ENCODE peak calls at places on chromosomes 7 and 10, in ten cellular contexts. K, E, Z, F, G, A, X, W, Q and O are unnamed samples.

GRCh38 chr7:124779194-124779593 is 13.6 kb upstream of the GPR37 start:
- DNase-seq in A (no peak), F (no peak), W (no peak), Z (no peak), Q (no peak), K (no peak), X (no peak), G (no peak), E (peak), O (no peak)

GRCh38 chr7:137935849-137936508 is 65.9 kb downstream of the CREB3L2 start:
- DNase-seq in Z (no peak), Q (no peak), X (no peak), G (no peak), F (peak), A (peak), K (no peak), W (no peak), E (no peak), O (no peak)

GRCh38 chr7:143390098-143390772 is 9.1 kb downstream of the ZYX start:
- DNase-seq in F (no peak), G (no peak), E (no peak), K (no peak), Z (no peak), W (no peak), X (no peak), Q (no peak), A (no peak), O (no peak)

GRCh38 chr7:47647213-47647985 is 65.5 kb upstream of the TNS3 start:
- DNase-seq in F (no peak), A (no peak), Q (no peak), X (no peak), E (no peak), G (no peak), K (no peak), Z (no peak), W (peak), O (no peak)

GRCh38 chr7:78587443-78588044 is 789.0 kb downstream of the PHTF2 start:
- DNase-seq in W (no peak), G (no peak), X (no peak), Q (peak), K (no peak), Z (peak), E (peak), A (no peak), F (no peak), O (no peak)

GRCh38 chr10:64134676-64135075 is 613.5 kb downstream of the REEP3 start:
- DNase-seq in E (no peak), Q (no peak), A (no peak), K (no peak), W (no peak), G (no peak), X (no peak), Z (no peak), F (no peak), O (no peak)

GRCh38 chr10:97608991-97609561 is 19.6 kb downstream of the C10orf62 start:
- DNase-seq in Z (no peak), K (no peak), F (no peak), Q (no peak), A (peak), X (no peak), E (peak), W (no peak), G (no peak), O (no peak)

GRCh38 chr7:99196536-99197288 is 11.2 kb downstream of the KPNA7 start:
- DNase-seq in X (no peak), K (no peak), F (no peak), Q (peak), G (peak), A (no peak), Z (no peak), W (no peak), E (no peak), O (no peak)

GRCh38 chr10:23270531-23270930 is 74.1 kb downstream of the C10orf67 start:
- DNase-seq in X (no peak), Q (no peak), G (no peak), K (no peak), F (no peak), A (no peak), W (no peak), E (no peak), Z (no peak), O (no peak)

GRCh38 chr7:149865437-149865836 is 8.3 kb upstream of the ATP6V0E2 start:
- DNase-seq in Q (peak), E (no peak), K (no peak), G (no peak), F (peak), W (no peak), X (no peak), Z (no peak), A (no peak), O (no peak)

GRCh38 chr7:46150202-46150601 is 229.1 kb upstream of the IGFBP3 start:
- DNase-seq in Q (no peak), E (no peak), W (no peak), A (no peak), K (no peak), X (no peak), Z (no peak), G (no peak), F (no peak), O (no peak)

GRCh38 chr7:98251251-98251843 is 685 bp downstream of the TECPR1 start:
- DNase-seq in G (no peak), X (no peak), K (no peak), Q (no peak), W (no peak), E (no peak), A (no peak), Z (no peak), F (peak), O (no peak)

GRCh38 chr7:2195403-2196246 is 37.1 kb downstream of the MAD1L1 start:
- DNase-seq in K (no peak), A (peak), G (no peak), F (no peak), Z (no peak), X (no peak), Q (no peak), E (no peak), W (no peak), O (no peak)

GRCh38 chr7:128887169-128888038 is 23.1 kb downstream of the KCP start:
- DNase-seq in K (no peak), E (no peak), W (no peak), G (no peak), X (no peak), Z (no peak), A (no peak), F (no peak), Q (no peak), O (no peak)

GRCh38 chr7:95608344-95609173 is 12.2 kb upstream of the PDK4 start:
- DNase-seq in W (peak), K (peak), E (peak), F (peak), X (peak), Z (peak), G (peak), Q (peak), A (peak), O (peak)

GRCh38 chr10:90674927-90675326 is 182.9 kb downstream of the HTR7 start:
- DNase-seq in X (peak), Z (no peak), K (no peak), G (peak), Q (peak), E (peak), A (peak), F (peak), W (no peak), O (no peak)

GRCh38 chr10:92062273-92062672 is 138.7 kb downstream of the BTAF1 start:
- DNase-seq in A (no peak), X (no peak), F (no peak), Z (no peak), G (no peak), K (no peak), E (no peak), W (no peak), Q (no peak), O (no peak)

GRCh38 chr10:62047960-62048383 is 146.5 kb downstream of the ARID5B start:
- DNase-seq in Q (no peak), G (peak), E (peak), K (no peak), W (no peak), F (peak), Z (no peak), A (no peak), X (no peak), O (no peak)

GRCh38 chr10:10849306-10849705 is 168.4 kb upstream of the CELF2 start:
- DNase-seq in G (no peak), E (peak), X (no peak), F (no peak), W (no peak), A (no peak), Q (no peak), Z (no peak), K (no peak), O (no peak)

GRCh38 chr10:69242844-69243212 is 22.7 kb downstream of the HKDC1 start:
- DNase-seq in Q (no peak), W (no peak), X (no peak), Z (no peak), E (no peak), G (no peak), F (no peak), K (no peak), A (no peak), O (no peak)

GRCh38 chr10:42911359-42911758 is 128.8 kb downstream of the BMS1 start:
- DNase-seq in Q (no peak), E (no peak), A (no peak), G (no peak), W (no peak), F (no peak), K (peak), X (no peak), Z (no peak), O (no peak)

GRCh38 chr7:151641587-151641986 is 121.9 kb upstream of the RHEB start:
- DNase-seq in F (no peak), E (no peak), A (no peak), K (no peak), W (no peak), Z (no peak), G (no peak), Q (no peak), X (no peak), O (no peak)

GRCh38 chr10:92830478-92831389 is 17.6 kb upstream of the EXOC6 start:
- DNase-seq in Q (no peak), G (no peak), X (no peak), K (no peak), W (no peak), A (no peak), E (no peak), F (no peak), Z (no peak), O (no peak)

GRCh38 chr10:96683065-96683464 is 37.2 kb downstream of the PIK3AP1 start:
- DNase-seq in E (peak), F (no peak), K (no peak), Q (peak), Z (no peak), G (peak), W (no peak), X (no peak), A (no peak), O (no peak)

GRCh38 chr7:131057015-131057518 is 270.6 kb upstream of the MKLN1 start:
- DNase-seq in E (no peak), X (peak), A (peak), Z (no peak), G (peak), K (no peak), Q (peak), F (no peak), W (no peak), O (no peak)

GRCh38 chr7:28389504-28390385 is 22.6 kb upstream of the CREB5 start:
- DNase-seq in G (peak), X (peak), Q (peak), W (peak), K (no peak), E (peak), F (no peak), A (no peak), Z (no peak), O (no peak)
- TF ChIP-seq CTCF in G (peak), X (peak), Q (peak), W (peak), K (peak), E (peak), F (peak), A (no peak), Z (peak), O (peak)

GRCh38 chr7:157713591-157713990 is 376.8 kb downstream of the DNAJB6 start:
- DNase-seq in W (no peak), E (no peak), G (no peak), Q (no peak), A (no peak), K (peak), Z (no peak), F (no peak), X (no peak), O (no peak)
- TF ChIP-seq CTCF in W (no peak), E (no peak), G (no peak), Q (no peak), A (no peak), K (no peak), Z (no peak), F (no peak), X (no peak), O (no peak)

GRCh38 chr10:106086391-106086790 is 1078.1 kb downstream of the SORCS1 start:
- DNase-seq in F (no peak), K (no peak), W (no peak), G (no peak), Z (no peak), X (no peak), E (no peak), A (no peak), Q (no peak), O (no peak)
- TF ChIP-seq CTCF in F (no peak), K (no peak), W (no peak), G (no peak), Z (no peak), X (no peak), E (no peak), A (no peak), Q (no peak), O (no peak)

GRCh38 chr10:44965651-44966097 is 6.1 kb downstream of the RASSF4 start:
- DNase-seq in W (no peak), K (no peak), F (no peak), Z (no peak), G (no peak), Q (no peak), E (no peak), A (no peak), X (no peak), O (peak)
- TF ChIP-seq CTCF in W (no peak), K (no peak), F (no peak), Z (no peak), G (no peak), Q (no peak), E (no peak), A (no peak), X (no peak), O (no peak)

GRCh38 chr7:123492485-123492884 is 41.9 kb downstream of the IQUB start:
- DNase-seq in W (no peak), X (no peak), A (no peak), G (no peak), Q (no peak), K (no peak), E (no peak), Z (no peak), F (no peak), O (no peak)
- TF ChIP-seq CTCF in W (peak), X (no peak), A (no peak), G (no peak), Q (no peak), K (no peak), E (no peak), Z (no peak), F (no peak), O (peak)

GRCh38 chr7:106779877-106780276 is 85.2 kb upstream of the PIK3CG start:
- DNase-seq in W (no peak), Z (peak), X (no peak), E (peak), G (no peak), K (no peak), F (peak), Q (no peak), A (no peak), O (no peak)
- TF ChIP-seq CTCF in W (peak), Z (no peak), X (peak), E (no peak), G (no peak), K (no peak), F (peak), Q (no peak), A (no peak), O (no peak)

GRCh38 chr7:5824297-5824610 is 42.8 kb upstream of the RNF216 start:
- DNase-seq in G (no peak), Q (no peak), F (no peak), A (no peak), X (no peak), Z (no peak), E (no peak), W (no peak), K (no peak), O (no peak)

GRCh38 chr7:5831196-5831595 is 49.4 kb upstream of the OCM start:
- DNase-seq in X (peak), K (no peak), Q (peak), Z (no peak), G (no peak), E (no peak), A (no peak), F (no peak), W (no peak), O (no peak)

GRCh38 chr7:5822742-5823503 is 41.5 kb upstream of the RNF216 start:
- DNase-seq in Z (peak), E (peak), Q (peak), W (peak), A (peak), X (peak), F (peak), K (peak), G (peak), O (peak)

DNA sequence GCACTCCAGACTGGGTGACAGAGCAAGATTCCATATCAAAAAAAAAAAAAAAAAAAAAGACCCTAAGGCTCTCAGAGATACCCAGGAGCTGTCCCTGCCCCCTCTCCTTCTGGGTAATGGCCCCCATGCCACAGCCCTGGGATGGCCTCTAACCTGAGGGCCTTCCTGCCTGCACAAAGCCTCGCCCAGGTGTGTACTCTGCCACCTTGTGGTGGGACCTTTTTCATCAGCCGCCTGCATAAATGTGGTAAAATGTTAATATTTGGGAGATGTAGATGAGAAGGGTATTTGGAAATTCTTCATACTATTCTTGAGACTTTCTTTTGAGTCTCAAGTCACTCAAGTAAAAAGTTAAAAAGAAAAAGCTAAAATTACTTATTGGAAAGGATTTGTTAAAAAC is 46.3 kb upstream of the RNF216 start:
- DNase-seq in A (no peak), W (no peak), K (no peak), G (no peak), Q (no peak), F (peak), E (peak), Z (no peak), X (no peak), O (no peak)
- TF ChIP-seq CTCF in A (no peak), W (peak), K (no peak), G (peak), Q (peak), F (peak), E (peak), Z (peak), X (peak), O (peak)

GRCh38 chr7:36794689-36795088 is 70.4 kb upstream of the AOAH start:
- DNase-seq in X (no peak), E (peak), A (no peak), Q (no peak), K (no peak), G (no peak), Z (no peak), W (no peak), F (no peak), O (no peak)
- TF ChIP-seq CTCF in X (no peak), E (no peak), A (no peak), Q (no peak), K (no peak), G (no peak), Z (no peak), W (no peak), F (no peak), O (no peak)